ENCODE peak calls at places on chromosomes 1 and 21, in ten cellular contexts. V, X, B, Z, D, U, H, Q, I and C are unnamed samples. For H3K36me3, the result is how much of the 10 kb centered on the place peaks cover.

GRCh38 chr1:233883671-233884070 is 20.8 kb upstream of the SLC35F3 start:
- DNase-seq in V (no peak), X (no peak), B (no peak), Z (no peak), D (no peak), U (no peak), H (no peak), Q (no peak), I (no peak), C (no peak)

GRCh38 chr1:58881471-58881994 is 97.7 kb upstream of the JUN start:
- DNase-seq in V (no peak), X (peak), B (no peak), Z (peak), D (no peak), U (peak), H (no peak), Q (peak), I (no peak), C (peak)

GRCh38 chr1:30672661-30673060 is 50.7 kb downstream of the MATN1 start:
- DNase-seq in V (no peak), X (no peak), B (no peak), Z (no peak), D (no peak), U (no peak), H (no peak), Q (no peak), I (no peak), C (no peak)

GRCh38 chr1:107609808-107610207 is 355.2 kb downstream of the VAV3 start:
- DNase-seq in V (no peak), X (no peak), B (no peak), Z (no peak), D (no peak), U (no peak), H (no peak), Q (no peak), I (no peak), C (no peak)

GRCh38 chr1:161439280-161440232 is 65.7 kb upstream of the FCGR2A start:
- DNase-seq in V (no peak), X (no peak), B (no peak), Z (no peak), D (peak), U (peak), H (no peak), Q (peak), I (no peak), C (no peak)

GRCh38 chr1:173267453-173267945 is 60.4 kb upstream of the TNFSF4 start:
- DNase-seq in V (no peak), X (no peak), B (peak), Z (no peak), D (peak), U (peak), H (no peak), Q (no peak), I (no peak), C (peak)

GRCh38 chr21:44800971-44801467 is 601 bp downstream of the UBE2G2 start:
- DNase-seq in V (no peak), X (no peak), B (no peak), Z (no peak), D (no peak), U (peak), H (no peak), Q (no peak), I (no peak), C (no peak)

GRCh38 chr1:209768354-209768774 is 12.5 kb downstream of the TRAF3IP3 start:
- DNase-seq in V (no peak), X (no peak), B (peak), Z (no peak), D (no peak), U (no peak), H (no peak), Q (peak), I (no peak), C (no peak)

GRCh38 chr1:52033190-52034049 is at the start of gene KTI12:
- DNase-seq in V (peak), X (peak), B (peak), Z (peak), D (peak), U (peak), H (peak), Q (peak), I (peak), C (peak)

GRCh38 chr1:109500886-109501285 is 7.0 kb downstream of the CYB561D1 start:
- DNase-seq in V (no peak), X (no peak), B (no peak), Z (no peak), D (peak), U (peak), H (no peak), Q (no peak), I (no peak), C (peak)

GRCh38 chr1:27879374-27880082 is 7.2 kb downstream of the THEMIS2 start:
- DNase-seq in V (no peak), X (no peak), B (no peak), Z (no peak), D (no peak), U (no peak), H (no peak), Q (peak), I (no peak), C (no peak)

GRCh38 chr1:112532074-112532473 is 23.3 kb downstream of the WNT2B start:
- DNase-seq in V (no peak), X (no peak), B (no peak), Z (no peak), D (no peak), U (no peak), H (no peak), Q (no peak), I (no peak), C (no peak)

GRCh38 chr1:216560527-216560926 is 137.3 kb upstream of the USH2A start:
- DNase-seq in V (no peak), X (no peak), B (no peak), Z (no peak), D (no peak), U (no peak), H (no peak), Q (no peak), I (no peak), C (no peak)

GRCh38 chr1:53470155-53470554 is 11.0 kb downstream of the DMRTB1 start:
- DNase-seq in V (peak), X (peak), B (no peak), Z (no peak), D (peak), U (peak), H (peak), Q (peak), I (peak), C (no peak)

GRCh38 chr1:64499966-64500365 is 30.0 kb downstream of the CACHD1 start:
- DNase-seq in V (no peak), X (no peak), B (no peak), Z (no peak), D (no peak), U (no peak), H (no peak), Q (no peak), I (no peak), C (no peak)

GRCh38 chr1:6001992-6002576 is 9.9 kb upstream of the NPHP4 start:
- DNase-seq in V (peak), X (no peak), B (no peak), Z (no peak), D (no peak), U (no peak), H (peak), Q (peak), I (peak), C (no peak)

GRCh38 chr1:167555971-167556714 is 2.6 kb upstream of the CREG1 start:
- DNase-seq in V (peak), X (peak), B (no peak), Z (peak), D (peak), U (peak), H (peak), Q (peak), I (peak), C (no peak)

GRCh38 chr1:222043444-222044292 is 301.8 kb upstream of the DUSP10 start:
- DNase-seq in V (no peak), X (no peak), B (no peak), Z (no peak), D (peak), U (peak), H (peak), Q (no peak), I (peak), C (peak)

GRCh38 chr21:25733859-25734653 is 648 bp downstream of the ATP5PF start:
- DNase-seq in V (no peak), X (no peak), B (no peak), Z (no peak), D (peak), U (peak), H (peak), Q (no peak), I (no peak), C (no peak)

GRCh38 chr1:3986686-3987218 is 86.7 kb upstream of the C1orf174 start:
- DNase-seq in V (no peak), X (no peak), B (no peak), Z (no peak), D (no peak), U (no peak), H (no peak), Q (no peak), I (no peak), C (no peak)

GRCh38 chr1:167090289-167090942 is at the start of gene GPA33:
- DNase-seq in V (no peak), X (no peak), B (no peak), Z (no peak), D (no peak), U (no peak), H (no peak), Q (peak), I (no peak), C (no peak)

GRCh38 chr1:169526998-169527397 is 41.3 kb upstream of the SLC19A2 start:
- DNase-seq in V (no peak), X (no peak), B (no peak), Z (no peak), D (no peak), U (no peak), H (no peak), Q (no peak), I (no peak), C (no peak)

GRCh38 chr1:86965827-86966182 is 51.4 kb downstream of the HS2ST1 start:
- DNase-seq in V (no peak), X (no peak), B (peak), Z (no peak), D (no peak), U (no peak), H (no peak), Q (no peak), I (no peak), C (no peak)

GRCh38 chr1:211183924-211184323 is 50.0 kb upstream of the KCNH1 start:
- DNase-seq in V (no peak), X (no peak), B (no peak), Z (no peak), D (no peak), U (no peak), H (no peak), Q (no peak), I (no peak), C (no peak)

GRCh38 chr1:232598133-232598532 is 31.8 kb downstream of the SIPA1L2 start:
- DNase-seq in V (no peak), X (no peak), B (no peak), Z (no peak), D (no peak), U (no peak), H (no peak), Q (no peak), I (no peak), C (no peak)

GRCh38 chr1:101284021-101284420 is 47.2 kb downstream of the S1PR1 start:
- DNase-seq in V (no peak), X (peak), B (no peak), Z (no peak), D (no peak), U (no peak), H (no peak), Q (no peak), I (no peak), C (no peak)

GRCh38 chr1:168428063-168428731 is 115.6 kb downstream of the XCL2 start:
- DNase-seq in V (peak), X (no peak), B (no peak), Z (no peak), D (no peak), U (no peak), H (peak), Q (no peak), I (peak), C (no peak)

GRCh38 chr21:41369915-41370839 is 8.3 kb downstream of the MX2 start:
- DNase-seq in V (peak), X (no peak), B (peak), Z (no peak), D (no peak), U (no peak), H (no peak), Q (peak), I (peak), C (no peak)

GRCh38 chr1:46411601-46412341 is 17.7 kb downstream of the FAAH start:
- DNase-seq in V (no peak), X (no peak), B (no peak), Z (no peak), D (no peak), U (no peak), H (no peak), Q (no peak), I (no peak), C (no peak)

GRCh38 chr1:160068231-160068630 is 1.7 kb downstream of the KCNJ10 start:
- DNase-seq in V (no peak), X (no peak), B (no peak), Z (no peak), D (no peak), U (no peak), H (no peak), Q (no peak), I (no peak), C (no peak)

GRCh38 chr1:228528612-228529011 is 41.4 kb downstream of the RNF187 start:
- DNase-seq in V (no peak), X (no peak), B (no peak), Z (no peak), D (no peak), U (no peak), H (no peak), Q (no peak), I (no peak), C (no peak)

GRCh38 chr1:166184012-166184411 is 17.2 kb upstream of the FAM78B start:
- DNase-seq in V (no peak), X (no peak), B (no peak), Z (no peak), D (no peak), U (no peak), H (no peak), Q (no peak), I (no peak), C (no peak)

GRCh38 chr21:44295163-44295601 is 4.7 kb upstream of the PFKL start:
- DNase-seq in V (peak), X (no peak), B (no peak), Z (no peak), D (no peak), U (no peak), H (peak), Q (no peak), I (peak), C (no peak)

GRCh38 chr1:110339427-110340206 is 440 bp downstream of the RBM15 start:
- DNase-seq in V (peak), X (peak), B (no peak), Z (peak), D (peak), U (peak), H (peak), Q (peak), I (peak), C (no peak)

GRCh38 chr1:245512980-245513578 is 358.3 kb downstream of the KIF26B start:
- DNase-seq in V (no peak), X (no peak), B (no peak), Z (no peak), D (no peak), U (peak), H (no peak), Q (no peak), I (no peak), C (no peak)
- H3K36me3 ChIP-seq in V (under half), X (under half), B (under half), Z (under half), D (under half), U (under half), H (under half), Q (under half), I (under half), C (under half)

DNA sequence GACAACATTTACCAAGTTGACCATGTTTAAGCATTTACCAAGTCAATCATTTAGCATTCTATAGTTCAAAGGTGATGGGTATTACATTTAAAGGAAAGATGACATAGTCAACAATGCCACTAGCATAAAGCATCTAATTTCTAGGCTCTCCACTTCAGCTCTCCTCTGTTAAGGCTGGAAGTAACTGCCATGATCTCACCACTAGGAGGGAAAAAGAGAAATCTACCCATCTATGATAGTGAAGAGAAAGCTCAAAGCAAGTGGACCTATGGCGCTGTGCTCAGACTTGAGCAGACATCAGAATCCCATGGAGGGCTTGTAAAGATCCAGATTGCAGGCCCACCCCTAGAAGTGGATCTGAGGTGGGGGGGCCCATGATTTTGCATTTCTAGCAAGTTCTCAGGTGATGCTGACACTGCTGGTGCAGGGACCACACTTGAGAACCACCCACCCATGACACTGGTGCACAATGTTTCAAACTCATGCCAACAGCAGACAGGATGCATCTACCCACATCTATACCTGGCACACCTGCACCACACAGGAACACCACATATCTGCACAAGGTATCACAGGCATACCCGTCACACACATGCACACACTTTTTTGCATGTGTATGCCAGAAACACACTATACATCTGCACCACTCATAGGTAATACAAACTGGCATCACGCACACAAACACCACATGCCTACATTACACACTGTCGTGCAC is 392.9 kb upstream of the RUNX1 start:
- DNase-seq in V (no peak), X (no peak), B (no peak), Z (no peak), D (no peak), U (no peak), H (no peak), Q (no peak), I (no peak), C (no peak)
- TF ChIP-seq CTCF in V (no peak), X (no peak), B (no peak), Z (no peak), D (peak), U (no peak), H (no peak), Q (no peak), I (no peak), C (no peak)

DNA sequence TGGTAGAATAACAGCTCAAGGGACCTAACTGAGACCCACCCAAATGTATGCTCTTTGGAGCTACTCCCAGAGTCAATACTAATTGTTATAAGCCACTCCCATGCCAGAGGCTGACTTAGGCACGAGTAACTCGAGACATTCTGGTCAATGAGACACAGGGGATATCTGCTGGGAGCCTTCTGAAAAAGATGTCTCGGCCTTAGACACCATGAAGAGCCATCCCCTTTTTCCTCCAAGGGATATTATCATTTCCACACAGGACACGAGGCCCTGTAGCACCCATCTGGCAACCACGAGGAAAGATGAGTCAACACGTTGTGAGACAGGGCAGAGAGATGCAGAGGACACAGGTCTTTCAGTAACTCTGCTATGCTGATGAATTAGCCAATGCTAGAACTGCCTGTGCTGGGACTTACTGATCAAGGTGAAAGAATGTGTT is 30.7 kb downstream of the ITPKB start:
- DNase-seq in V (no peak), X (no peak), B (no peak), Z (no peak), D (peak), U (peak), H (no peak), Q (no peak), I (no peak), C (peak)
- H3K36me3 ChIP-seq in V (under half), X (under half), B (under half), Z (under half), D (under half), U (under half), H (under half), Q (under half), I (under half), C (under half)

DNA sequence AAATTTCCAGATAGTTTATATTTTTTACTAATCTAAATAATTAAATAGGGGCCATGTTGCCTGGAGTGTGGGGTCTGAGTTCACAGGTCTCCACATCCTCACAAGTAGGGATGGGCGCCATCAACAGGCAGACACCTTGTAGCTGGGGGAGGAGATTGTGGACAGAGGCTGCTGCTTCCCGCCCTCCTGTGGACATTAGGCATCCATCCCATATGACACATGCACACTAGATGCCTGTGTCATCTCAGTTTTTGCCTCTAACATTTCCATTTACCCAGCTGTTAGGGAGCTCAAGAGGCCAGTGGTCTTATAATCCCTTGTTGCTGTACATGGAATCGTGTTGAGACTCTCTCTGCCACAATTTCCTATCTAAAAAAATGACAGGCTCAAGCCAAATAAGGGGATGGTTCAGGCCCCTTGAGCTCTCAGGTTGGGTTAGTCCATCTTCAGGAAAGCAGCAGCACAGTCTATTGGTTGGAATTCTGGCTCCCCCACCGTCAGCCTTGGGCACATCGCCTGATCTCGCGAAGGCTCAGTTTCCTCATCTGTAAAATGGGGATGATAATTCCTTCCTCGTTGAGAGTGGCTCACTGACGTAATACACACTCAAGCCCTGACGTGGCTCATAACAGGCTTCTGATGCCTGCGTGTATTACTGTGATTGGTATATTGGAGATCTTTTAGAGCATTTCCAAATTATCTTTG is 13.6 kb downstream of the LHX4 start:
- DNase-seq in V (no peak), X (no peak), B (no peak), Z (no peak), D (no peak), U (no peak), H (no peak), Q (no peak), I (no peak), C (no peak)
- TF ChIP-seq CTCF in V (no peak), X (no peak), B (no peak), Z (no peak), D (no peak), U (no peak), H (no peak), Q (no peak), I (no peak), C (no peak)

GRCh38 chr21:42763578-42764442 is 110.4 kb downstream of the PDE9A start:
- DNase-seq in V (no peak), X (no peak), B (no peak), Z (no peak), D (no peak), U (no peak), H (peak), Q (no peak), I (no peak), C (no peak)
- H3K36me3 ChIP-seq in V (half or more), X (under half), B (under half), Z (under half), D (under half), U (under half), H (under half), Q (under half), I (under half), C (under half)